ENCODE peak calls at places on chromosomes 1 and 21, in five cellular contexts. N is fibroblast of lung, D is Caco-2, O is tibial artery, H is upper lobe of right lung. V is an unnamed sample.
A peak's percentile ranks its signal among the peaks of the same experiment; 100 is the strongest.

GRCh38 chr1:156025873-156026272 is 5.1 kb upstream of the SSR2 start:
- DNase-seq in N (peak; percentile 39), D (peak; percentile 62), O (no peak), H (peak; percentile 76), V (peak; percentile 66)

GRCh38 chr21:41598561-41599511 is 90.9 kb upstream of the TMPRSS2 start:
- DNase-seq in N (no peak), D (no peak), O (no peak), H (peak; percentile 80), V (no peak)

GRCh38 chr1:210362526-210362925 is 33.8 kb downstream of the HHAT start:
- DNase-seq in N (peak; percentile 63), D (no peak), O (no peak), H (no peak), V (peak; percentile 72)

GRCh38 chr1:30735124-30735523 is 11.7 kb upstream of the MATN1 start:
- DNase-seq in N (no peak), D (no peak), O (no peak), H (no peak), V (no peak)

GRCh38 chr1:167136191-167136614 is 42.3 kb downstream of the STYXL2 start:
- DNase-seq in N (peak; percentile 76), D (no peak), O (no peak), H (no peak), V (no peak)

GRCh38 chr1:154755858-154756730 is 114.0 kb downstream of the KCNN3 start:
- DNase-seq in N (no peak), D (no peak), O (no peak), H (no peak), V (no peak)

GRCh38 chr1:33876970-33877680 is 13.2 kb downstream of the HMGB4 start:
- DNase-seq in N (no peak), D (no peak), O (no peak), H (no peak), V (peak; percentile 68)

GRCh38 chr1:44832068-44832700 is 10.9 kb downstream of the PTCH2 start:
- DNase-seq in N (no peak), D (no peak), O (no peak), H (no peak), V (no peak)

GRCh38 chr1:227869851-227870305 is 54.4 kb downstream of the PRSS38 start:
- DNase-seq in N (no peak), D (no peak), O (no peak), H (no peak), V (no peak)

GRCh38 chr1:181255270-181255929 is 166.9 kb downstream of the IER5 start:
- DNase-seq in N (peak; percentile 100), D (no peak), O (no peak), H (no peak), V (no peak)

GRCh38 chr1:71086331-71086730 is 5.5 kb upstream of the ZRANB2 start:
- DNase-seq in N (peak; percentile 15), D (no peak), O (no peak), H (no peak), V (no peak)

GRCh38 chr1:246801241-246802020 is 77.2 kb downstream of the SCCPDH start:
- DNase-seq in N (no peak), D (peak; percentile 51), O (no peak), H (no peak), V (no peak)

GRCh38 chr1:90104941-90105593 is 110.2 kb downstream of the ZNF326 start:
- DNase-seq in N (peak; percentile 1), D (no peak), O (no peak), H (no peak), V (no peak)

GRCh38 chr1:99965646-99966375 is 4.0 kb upstream of the SLC35A3 start:
- DNase-seq in N (no peak), D (no peak), O (no peak), H (no peak), V (no peak)

GRCh38 chr1:6448749-6449631 is 17.0 kb downstream of the TNFRSF25 start:
- DNase-seq in N (no peak), D (no peak), O (no peak), H (no peak), V (no peak)

GRCh38 chr1:159920651-159921050 is 4.7 kb downstream of the TAGLN2 start:
- DNase-seq in N (no peak), D (no peak), O (no peak), H (no peak), V (no peak)

GRCh38 chr1:185966487-185966886 is 232.3 kb downstream of the HMCN1 start:
- DNase-seq in N (no peak), D (no peak), O (no peak), H (no peak), V (no peak)

GRCh38 chr21:41621523-41621922 is 113.6 kb upstream of the TMPRSS2 start:
- DNase-seq in N (peak; percentile 65), D (no peak), O (no peak), H (no peak), V (no peak)

GRCh38 chr1:78716186-78716585 is 66.6 kb downstream of the IFI44 start:
- DNase-seq in N (peak; percentile 8), D (no peak), O (no peak), H (no peak), V (no peak)

GRCh38 chr21:33029975-33030461 is 4.3 kb downstream of the OLIG2 start:
- DNase-seq in N (no peak), D (no peak), O (no peak), H (no peak), V (no peak)

GRCh38 chr1:246198141-246198820 is 308.8 kb downstream of the SMYD3 start:
- DNase-seq in N (no peak), D (no peak), O (no peak), H (no peak), V (no peak)

GRCh38 chr1:182317489-182318180 is 74.0 kb downstream of the GLUL start:
- DNase-seq in N (no peak), D (no peak), O (no peak), H (no peak), V (no peak)

GRCh38 chr1:155062702-155063411 is 683 bp upstream of the EFNA4 start:
- DNase-seq in N (peak; percentile 44), D (peak; percentile 83), O (no peak), H (peak; percentile 83), V (no peak)

GRCh38 chr1:52127181-52128175 is 14.4 kb upstream of the ZFYVE9 start:
- DNase-seq in N (peak; percentile 83), D (peak; percentile 48), O (peak; percentile 36), H (no peak), V (no peak)

GRCh38 chr1:241934181-241934815 is 23.3 kb upstream of the BECN2 start:
- DNase-seq in N (peak; percentile 19), D (no peak), O (no peak), H (no peak), V (no peak)

GRCh38 chr21:42570362-42570761 is 56.7 kb downstream of the SLC37A1 start:
- DNase-seq in N (no peak), D (no peak), O (peak; percentile 10), H (no peak), V (no peak)

GRCh38 chr1:52119722-52120121 is 22.2 kb upstream of the ZFYVE9 start:
- DNase-seq in N (no peak), D (no peak), O (no peak), H (no peak), V (no peak)

GRCh38 chr1:46043491-46044017 is 88.9 kb downstream of the PIK3R3 start:
- DNase-seq in N (no peak), D (no peak), O (no peak), H (no peak), V (no peak)

GRCh38 chr1:94022471-94023189 is 98.3 kb downstream of the ABCA4 start:
- DNase-seq in N (peak; percentile 87), D (no peak), O (peak; percentile 71), H (no peak), V (peak; percentile 76)

GRCh38 chr1:91555074-91555730 is 54.6 kb downstream of the CDC7 start:
- DNase-seq in N (peak; percentile 59), D (peak; percentile 10), O (no peak), H (no peak), V (no peak)

GRCh38 chr21:46082638-46083270 is 15.2 kb upstream of the COL6A2 start:
- DNase-seq in N (no peak), D (no peak), O (no peak), H (peak; percentile 53), V (peak; percentile 58)

DNA sequence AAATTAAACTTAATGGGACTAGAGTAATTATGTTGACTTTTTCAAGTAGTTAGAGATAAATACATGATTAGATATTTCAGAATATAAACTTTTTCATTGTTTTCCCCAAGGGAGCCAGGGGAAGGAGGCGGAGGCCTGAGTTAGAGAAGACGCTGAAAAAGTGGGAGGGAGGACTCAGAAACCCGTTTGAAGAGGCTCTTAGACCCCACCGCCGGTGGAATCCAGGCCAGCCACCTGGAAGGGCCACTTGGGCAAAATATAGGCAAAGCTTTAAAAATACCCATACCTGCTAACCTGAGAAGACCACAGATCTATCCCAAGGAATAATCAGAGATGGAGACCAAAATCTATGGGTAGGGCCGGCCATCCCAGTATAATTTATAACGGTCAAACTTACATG is 242.6 kb downstream of the PTPRU start:
- DNase-seq in N (no peak), D (no peak), O (no peak), H (no peak), V (no peak)
- H3K4me3 ChIP-seq in N (no peak overlapping the region), D (no peak overlapping the region), O (no peak overlapping the region), H (no peak overlapping the region), V (no peak overlapping the region)

GRCh38 chr1:25192154-25192553 is 40.1 kb downstream of the SYF2 start:
- DNase-seq in N (no peak), D (no peak), O (no peak), H (no peak), V (no peak)

GRCh38 chr1:25193151-25193742 is 39.1 kb downstream of the SYF2 start:
- DNase-seq in N (no peak), D (peak; percentile 39), O (no peak), H (no peak), V (no peak)

GRCh38 chr1:25186608-25187007 is 45.7 kb downstream of the SYF2 start:
- DNase-seq in N (no peak), D (no peak), O (no peak), H (no peak), V (no peak)

GRCh38 chr1:25194054-25194453 is 38.2 kb downstream of the SYF2 start:
- DNase-seq in N (no peak), D (no peak), O (no peak), H (no peak), V (no peak)

GRCh38 chr1:25190260-25190659 is 42.0 kb downstream of the SYF2 start:
- DNase-seq in N (no peak), D (no peak), O (no peak), H (no peak), V (no peak)
- TF ChIP-seq CTCF in N (no peak), D (no peak), O (no peak), H (no peak), V (no peak)

GRCh38 chr1:15936025-15936424 is 39.9 kb downstream of the ZBTB17 start:
- DNase-seq in N (no peak), D (no peak), O (no peak), H (peak; percentile 40), V (no peak)
- H3K36me3 ChIP-seq in N (peaks cover 17% of the 10 kb centered on the region), D (no peaks in the 10 kb centered on the region), O (peaks cover 100% of the 10 kb centered on the region), H (peaks cover 98% of the 10 kb centered on the region), V (peaks cover 85% of the 10 kb centered on the region)

DNA sequence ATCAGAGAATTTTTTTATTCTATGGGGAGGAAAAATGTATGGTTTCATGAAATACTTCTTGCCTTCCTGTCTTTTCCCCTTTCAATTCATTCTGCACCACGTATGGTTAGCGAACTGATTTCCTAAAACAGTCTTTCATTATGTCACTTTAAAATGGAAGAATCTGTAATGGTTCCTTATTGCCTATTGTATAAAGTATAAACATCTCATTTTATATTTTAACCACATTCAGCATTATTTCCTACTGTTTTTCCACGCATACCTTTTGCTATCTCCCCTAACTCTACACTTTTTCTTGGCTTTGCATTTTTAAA is 232.3 kb upstream of the B3GALT2 start:
- DNase-seq in N (no peak), D (no peak), O (no peak), H (no peak), V (no peak)
- H3K4me3 ChIP-seq in N (peak overlapping the region; percentile 35), D (no peak overlapping the region), O (peak overlapping the region; percentile 48), H (peak overlapping the region; percentile 41), V (peak overlapping the region; percentile 57)

V was measured in ascending aorta.